ENCODE peak calls at places on chromosomes 4 and X, in eight cellular contexts. U is coronary artery, V is upper lobe of left lung, H is transverse colon, I is endothelial cell of umbilical vein, G is astrocyte of the spinal cord, K is pancreas, O is GM12865. M is an unnamed sample.

GRCh38 chr4:7342223-7342576 is 92.5 kb downstream of the PSAPL1 start:
- DNase-seq in U (no peak), V (no peak), H (no peak), I (no peak), G (no peak), K (no peak), O (no peak), M (no peak)

GRCh38 chr4:113043591-113043990 is 5.9 kb upstream of the ANK2 start:
- DNase-seq in U (no peak), V (no peak), H (no peak), I (no peak), G (no peak), K (no peak), O (no peak), M (no peak)

GRCh38 chr4:141375855-141376254 is 155.2 kb downstream of the ZNF330 start:
- DNase-seq in U (no peak), V (no peak), H (no peak), I (peak; percentile 65), G (peak; percentile 81), K (peak; percentile 25), O (peak; percentile 21), M (no peak)

GRCh38 chr4:80876810-80877209 is 153.7 kb upstream of the BMP3 start:
- DNase-seq in U (no peak), V (no peak), H (no peak), I (no peak), G (no peak), K (no peak), O (peak; percentile 78), M (no peak)

GRCh38 chrX:115553171-115553570 is 7.8 kb upstream of the PLS3 start:
- DNase-seq in U (no peak), V (no peak), H (no peak), I (no peak), G (no peak), K (no peak), O (no peak), M (no peak)

GRCh38 chr4:144507309-144508101 is 138.5 kb upstream of the HHIP start:
- DNase-seq in U (no peak), V (no peak), H (no peak), I (no peak), G (peak; percentile 53), K (no peak), O (no peak), M (no peak)

GRCh38 chr4:67035501-67035900 is 509.8 kb downstream of the CENPC start:
- DNase-seq in U (no peak), V (no peak), H (no peak), I (no peak), G (peak; percentile 89), K (no peak), O (no peak), M (no peak)

GRCh38 chrX:10048695-10049094 is 81.5 kb downstream of the CLDN34 start:
- DNase-seq in U (no peak), V (no peak), H (no peak), I (no peak), G (no peak), K (peak; percentile 29), O (no peak), M (no peak)

GRCh38 chr4:73742776-73743175 is 2.4 kb downstream of the CXCL8 start:
- DNase-seq in U (no peak), V (no peak), H (no peak), I (peak; percentile 16), G (no peak), K (no peak), O (no peak), M (no peak)

GRCh38 chrX:115360220-115360781 is 70.8 kb downstream of the LUZP4 start:
- DNase-seq in U (no peak), V (no peak), H (no peak), I (no peak), G (no peak), K (no peak), O (no peak), M (no peak)

GRCh38 chr4:155966171-155966570 is 12.5 kb upstream of the CTSO start:
- DNase-seq in U (no peak), V (no peak), H (no peak), I (no peak), G (no peak), K (no peak), O (no peak), M (no peak)

GRCh38 chrX:103773445-103773844 is 3.2 kb upstream of the PLP1 start:
- DNase-seq in U (no peak), V (no peak), H (no peak), I (no peak), G (no peak), K (no peak), O (no peak), M (no peak)

GRCh38 chrX:103779156-103779555 is 2.5 kb downstream of the PLP1 start:
- DNase-seq in U (no peak), V (no peak), H (no peak), I (peak; percentile 2), G (peak; percentile 15), K (no peak), O (no peak), M (no peak)

GRCh38 chrX:103776586-103776985 is at the start of gene PLP1:
- DNase-seq in U (no peak), V (no peak), H (no peak), I (no peak), G (no peak), K (no peak), O (no peak), M (no peak)

DNA sequence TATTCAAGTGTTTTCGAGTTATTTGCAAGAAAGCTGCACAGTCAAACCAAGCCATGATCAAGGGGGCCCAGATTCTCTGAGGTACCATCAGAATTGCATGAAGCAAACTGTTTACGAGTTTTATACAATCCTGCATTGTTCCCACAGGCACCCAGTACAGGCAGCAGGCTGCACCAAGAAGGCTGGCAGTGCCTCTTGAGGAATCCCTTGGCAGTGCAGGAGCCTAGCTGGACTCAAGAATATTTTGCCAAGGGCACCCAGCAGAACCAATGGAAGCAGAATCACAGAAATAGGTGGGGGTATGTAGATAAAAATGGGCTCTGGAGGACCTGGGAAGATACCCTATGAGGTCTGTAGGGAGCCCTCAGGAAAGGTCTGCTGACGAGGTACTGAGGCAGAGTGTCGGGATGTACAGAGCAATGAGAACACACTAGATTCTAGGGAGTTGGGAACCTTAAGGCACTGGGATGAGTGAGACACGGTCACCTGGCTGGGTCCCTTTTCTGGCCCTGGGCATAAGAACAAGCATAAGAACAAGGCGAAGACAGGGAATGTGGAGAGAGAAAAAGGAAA is 2.5 kb upstream of the PLP1 start:
- DNase-seq in U (no peak), V (no peak), H (no peak), I (peak; percentile 40), G (peak; percentile 50), K (no peak), O (peak; percentile 3), M (no peak)
- TF ChIP-seq CTCF in U (no peak), V (no peak), H (peak; percentile 27), I (peak; percentile 40), G (peak; percentile 56), K (peak; percentile 40), O (peak; percentile 23), M (peak; percentile 20)

DNA sequence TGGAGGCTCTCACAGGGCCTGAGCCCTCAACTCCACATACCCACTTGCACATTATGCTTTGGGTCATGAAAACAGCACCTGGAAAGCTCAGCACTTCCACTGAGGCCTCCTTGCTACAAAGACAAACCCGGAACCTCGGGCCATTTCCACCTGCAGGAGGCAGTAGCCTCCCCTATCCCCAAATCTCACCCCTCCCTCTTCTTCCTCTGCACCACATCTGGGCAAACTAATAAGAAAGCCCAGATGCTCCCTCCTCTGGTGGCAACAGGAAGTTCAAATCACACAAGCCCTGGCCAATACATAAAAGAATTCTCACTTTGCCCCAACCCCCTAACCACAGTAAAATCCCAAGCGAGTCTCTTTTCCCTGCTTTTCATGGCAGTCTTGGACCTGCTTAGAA is 136.4 kb downstream of the MAPK10 start:
- DNase-seq in U (no peak), V (no peak), H (no peak), I (peak; percentile 18), G (peak; percentile 46), K (no peak), O (peak; percentile 63), M (no peak)
- TF ChIP-seq CTCF in U (no peak), V (no peak), H (no peak), I (peak; percentile 51), G (peak; percentile 66), K (no peak), O (peak; percentile 48), M (peak; percentile 11)

GRCh38 chr4:47839259-47839658 is 1.4 kb upstream of the CORIN start:
- DNase-seq in U (no peak), V (no peak), H (no peak), I (no peak), G (peak; percentile 54), K (no peak), O (peak; percentile 78), M (no peak)
- TF ChIP-seq CTCF in U (no peak), V (no peak), H (no peak), I (no peak), G (peak; percentile 44), K (no peak), O (peak; percentile 46), M (peak; percentile 32)

GRCh38 chrX:78119521-78120227 is 15.6 kb downstream of the PGK1 start:
- DNase-seq in U (no peak), V (no peak), H (no peak), I (peak; percentile 1), G (no peak), K (no peak), O (peak; percentile 19), M (no peak)
- TF ChIP-seq CTCF in U (no peak), V (no peak), H (no peak), I (no peak), G (peak; percentile 27), K (peak; percentile 9), O (no peak), M (no peak)

M was measured in ascending aorta.